ENCODE peak calls at places on chromosome 12, in nine cellular contexts. M, P, C, E, L, N, U, X and V are unnamed samples.
A peak's percentile ranks its signal among the peaks of the same experiment; 100 is the strongest.

GRCh38 chr12:47986832-47987231 is 17.4 kb downstream of the COL2A1 start:
- DNase-seq in M (no peak), P (no peak), C (no peak), E (no peak), L (no peak), N (no peak), U (peak; percentile 13), X (no peak), V (no peak)

GRCh38 chr12:29519585-29520182 is 22.2 kb upstream of the OVCH1 start:
- DNase-seq in M (peak; percentile 29), P (no peak), C (no peak), E (peak; percentile 56), L (peak; percentile 86), N (no peak), U (no peak), X (peak; percentile 60), V (no peak)

GRCh38 chr12:127389923-127390322 is 877.0 kb upstream of the TMEM132C start:
- DNase-seq in M (no peak), P (no peak), C (no peak), E (peak; percentile 84), L (peak; percentile 94), N (peak; percentile 38), U (no peak), X (peak; percentile 6), V (no peak)

GRCh38 chr12:98499668-98500456 is 15.5 kb upstream of the TMPO start:
- DNase-seq in M (no peak), P (no peak), C (no peak), E (no peak), L (no peak), N (no peak), U (no peak), X (no peak), V (no peak)

GRCh38 chr12:78406776-78407335 is 457.7 kb upstream of the SYT1 start:
- DNase-seq in M (no peak), P (no peak), C (no peak), E (no peak), L (no peak), N (no peak), U (no peak), X (no peak), V (no peak)

GRCh38 chr12:52871291-52871961 is 22.6 kb upstream of the KRT78 start:
- DNase-seq in M (no peak), P (peak; percentile 63), C (no peak), E (peak; percentile 93), L (peak; percentile 91), N (no peak), U (peak; percentile 60), X (peak; percentile 95), V (no peak)

GRCh38 chr12:108583971-108584370 is 13.9 kb downstream of the TMEM119 start:
- DNase-seq in M (no peak), P (no peak), C (no peak), E (no peak), L (no peak), N (no peak), U (no peak), X (no peak), V (peak; percentile 43)

GRCh38 chr12:109946505-109946904 is 46.4 kb downstream of the TCHP start:
- DNase-seq in M (no peak), P (no peak), C (no peak), E (no peak), L (no peak), N (peak; percentile 78), U (peak; percentile 65), X (no peak), V (no peak)

GRCh38 chr12:127629066-127629820 is 637.7 kb upstream of the TMEM132C start:
- DNase-seq in M (no peak), P (no peak), C (no peak), E (peak; percentile 70), L (peak; percentile 45), N (no peak), U (no peak), X (no peak), V (no peak)

GRCh38 chr12:131082795-131083194 is 129.1 kb downstream of the ADGRD1 start:
- DNase-seq in M (no peak), P (peak; percentile 35), C (no peak), E (no peak), L (no peak), N (no peak), U (no peak), X (no peak), V (peak; percentile 52)

GRCh38 chr12:114691810-114692557 is 8.0 kb upstream of the TBX3 start:
- DNase-seq in M (no peak), P (no peak), C (no peak), E (no peak), L (peak; percentile 53), N (peak; percentile 61), U (no peak), X (no peak), V (no peak)

GRCh38 chr12:68495666-68496065 is 115.0 kb upstream of the RAP1B start:
- DNase-seq in M (no peak), P (no peak), C (no peak), E (peak; percentile 64), L (no peak), N (no peak), U (no peak), X (no peak), V (no peak)

GRCh38 chr12:111170559-111170958 is 198.3 kb downstream of the PHETA1 start:
- DNase-seq in M (no peak), P (no peak), C (peak; percentile 92), E (no peak), L (no peak), N (no peak), U (no peak), X (no peak), V (no peak)

GRCh38 chr12:4763549-4763948 is 43.3 kb downstream of the GALNT8 start:
- DNase-seq in M (peak; percentile 45), P (peak; percentile 56), C (no peak), E (no peak), L (no peak), N (peak; percentile 91), U (peak; percentile 68), X (peak; percentile 66), V (peak; percentile 66)

GRCh38 chr12:110281549-110282342 is 699 bp downstream of the ATP2A2 start:
- DNase-seq in M (no peak), P (peak; percentile 72), C (no peak), E (peak; percentile 78), L (peak; percentile 58), N (peak; percentile 94), U (peak; percentile 74), X (peak; percentile 75), V (peak; percentile 85)

GRCh38 chr12:10385181-10385613 is 4.6 kb downstream of the KLRK1 start:
- DNase-seq in M (no peak), P (no peak), C (no peak), E (peak; percentile 73), L (peak; percentile 83), N (no peak), U (no peak), X (peak; percentile 41), V (no peak)

GRCh38 chr12:53935562-53936341 is 2.9 kb upstream of the HOXC13 start:
- DNase-seq in M (no peak), P (no peak), C (no peak), E (no peak), L (no peak), N (peak; percentile 56), U (no peak), X (no peak), V (no peak)
- H3K4me3 ChIP-seq in M (no peak overlapping the region), P (no peak overlapping the region), C (no peak overlapping the region), E (peak overlapping the region; percentile 19), L (no peak overlapping the region), N (no peak overlapping the region), U (no peak overlapping the region), X (no peak overlapping the region), V (no peak overlapping the region)

GRCh38 chr12:9113987-9114309 is 1.8 kb downstream of the A2M start:
- DNase-seq in M (no peak), P (no peak), C (no peak), E (no peak), L (no peak), N (no peak), U (no peak), X (no peak), V (no peak)

GRCh38 chr12:9114946-9115345 is 773 bp downstream of the A2M start:
- DNase-seq in M (no peak), P (no peak), C (peak; percentile 11), E (peak; percentile 4), L (no peak), N (no peak), U (no peak), X (no peak), V (no peak)

GRCh38 chr12:9112076-9112853 is 3.5 kb downstream of the A2M start:
- DNase-seq in M (no peak), P (no peak), C (no peak), E (no peak), L (no peak), N (no peak), U (no peak), X (no peak), V (no peak)

GRCh38 chr12:9111525-9111924 is 4.2 kb downstream of the A2M start:
- DNase-seq in M (no peak), P (no peak), C (no peak), E (no peak), L (no peak), N (no peak), U (no peak), X (no peak), V (no peak)

GRCh38 chr12:9113296-9113986 is 2.3 kb downstream of the A2M start:
- DNase-seq in M (no peak), P (no peak), C (no peak), E (no peak), L (no peak), N (no peak), U (no peak), X (no peak), V (no peak)
- H3K4me3 ChIP-seq in M (no peak overlapping the region), P (peak overlapping the region; percentile 93), C (no peak overlapping the region), E (no peak overlapping the region), L (no peak overlapping the region), N (no peak overlapping the region), U (peak overlapping the region; percentile 4), X (no peak overlapping the region), V (peak overlapping the region; percentile 60)

GRCh38 chr12:2051700-2052625 is 824 bp upstream of the CACNA1C start:
- DNase-seq in M (no peak), P (no peak), C (no peak), E (peak; percentile 44), L (no peak), N (no peak), U (no peak), X (no peak), V (no peak)
- H3K4me3 ChIP-seq in M (no peak overlapping the region), P (peak overlapping the region; percentile 56), C (no peak overlapping the region), E (peak overlapping the region; percentile 79), L (no peak overlapping the region), N (peak overlapping the region; percentile 44), U (peak overlapping the region; percentile 80), X (peak overlapping the region; percentile 39), V (peak overlapping the region; percentile 39)

DNA sequence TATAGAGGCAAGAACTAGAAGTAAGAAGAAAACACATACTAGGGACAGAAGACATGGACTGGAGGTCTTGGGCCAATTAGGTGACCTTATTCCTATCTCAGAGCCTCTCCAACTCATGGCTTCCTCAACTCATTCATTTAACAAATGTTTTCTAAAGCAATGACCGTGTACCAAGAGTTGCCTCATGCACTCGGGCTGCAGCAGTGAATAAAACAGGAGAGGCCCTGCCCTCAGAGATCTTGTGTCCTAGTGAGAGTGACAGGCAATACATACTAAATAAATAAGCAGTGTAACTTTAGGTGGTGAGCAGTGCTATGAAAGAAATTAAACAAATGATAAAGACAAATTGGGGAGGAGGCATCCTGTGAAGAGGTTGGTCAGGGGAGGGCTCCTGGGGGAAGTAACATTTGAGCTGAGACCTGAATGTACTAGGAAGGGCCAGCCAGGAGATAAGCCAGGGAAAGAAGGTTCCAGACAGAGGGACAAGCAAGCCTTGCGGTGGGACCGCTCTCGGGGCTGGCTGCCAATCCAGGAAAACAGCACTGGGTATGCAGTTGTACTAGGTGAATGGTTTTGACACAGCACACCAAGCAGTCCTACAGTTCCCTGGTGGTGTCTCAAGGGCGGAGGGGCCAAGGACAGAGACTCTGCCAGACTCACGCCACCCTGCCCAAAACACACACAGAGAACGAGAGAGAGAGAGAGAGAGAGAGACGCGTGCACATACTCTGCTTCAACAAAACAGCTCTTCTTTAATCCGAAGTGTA is 1.3 kb downstream of the NINJ2 start:
- DNase-seq in M (no peak), P (no peak), C (no peak), E (no peak), L (no peak), N (peak; percentile 21), U (peak; percentile 59), X (no peak), V (no peak)
- H3K4me3 ChIP-seq in M (no peak overlapping the region), P (peak overlapping the region; percentile 9), C (no peak overlapping the region), E (peak overlapping the region; percentile 75), L (no peak overlapping the region), N (no peak overlapping the region), U (no peak overlapping the region), X (no peak overlapping the region), V (no peak overlapping the region)